ENCODE peak calls at places on chromosome 6, in six cellular contexts. M is bronchial epithelial cell, U is Panc1, H is amniotic stem cell, E is stromal cell of bone marrow, I is iris pigment epithelial cell. N is an unnamed sample.

GRCh38 chr6:150932976-150933375 is 67.5 kb downstream of the MTHFD1L start:
- DNase-seq in M (no peak), U (no peak), H (no peak), E (peak), I (peak), N (no peak)

GRCh38 chr6:22025468-22026159 is 271.2 kb downstream of the PRL start:
- DNase-seq in M (peak), U (no peak), H (no peak), E (no peak), I (peak), N (peak)

GRCh38 chr6:37507690-37508421 is 8.2 kb upstream of the CCDC167 start:
- DNase-seq in M (no peak), U (no peak), H (no peak), E (no peak), I (no peak), N (no peak)

GRCh38 chr6:159008656-159009288 is 8.8 kb upstream of the RSPH3 start:
- DNase-seq in M (peak), U (peak), H (no peak), E (no peak), I (peak), N (peak)

GRCh38 chr6:8499540-8499939 is 64.2 kb upstream of the SLC35B3 start:
- DNase-seq in M (peak), U (no peak), H (no peak), E (peak), I (peak), N (peak)

GRCh38 chr6:110044093-110044492 is 66.0 kb downstream of the GPR6 start:
- DNase-seq in M (peak), U (no peak), H (no peak), E (no peak), I (no peak), N (no peak)

GRCh38 chr6:44084231-44085014 is 42.8 kb downstream of the MRPL14 start:
- DNase-seq in M (peak), U (no peak), H (no peak), E (no peak), I (peak), N (no peak)

GRCh38 chr6:121435444-121436069 is at the start of gene GJA1:
- DNase-seq in M (peak), U (peak), H (peak), E (peak), I (peak), N (peak)

GRCh38 chr6:64538760-64539159 is 903.2 kb downstream of the PHF3 start:
- DNase-seq in M (no peak), U (no peak), H (no peak), E (no peak), I (no peak), N (no peak)

GRCh38 chr6:117938324-117938995 is 31.4 kb downstream of the SLC35F1 start:
- DNase-seq in M (no peak), U (no peak), H (no peak), E (no peak), I (no peak), N (no peak)

GRCh38 chr6:40778918-40779317 is 191.8 kb upstream of the LRFN2 start:
- DNase-seq in M (peak), U (no peak), H (no peak), E (no peak), I (no peak), N (no peak)

GRCh38 chr6:38034269-38034914 is 214.9 kb downstream of the ZFAND3 start:
- DNase-seq in M (peak), U (no peak), H (no peak), E (peak), I (peak), N (peak)

GRCh38 chr6:67630146-67630545 is 1004.9 kb upstream of the ADGRB3 start:
- DNase-seq in M (peak), U (no peak), H (peak), E (peak), I (peak), N (peak)

GRCh38 chr6:2738373-2738979 is 12.2 kb downstream of the MYLK4 start:
- DNase-seq in M (peak), U (peak), H (peak), E (no peak), I (peak), N (peak)

GRCh38 chr6:147106759-147107401 is 97.3 kb upstream of the STXBP5 start:
- DNase-seq in M (no peak), U (no peak), H (no peak), E (peak), I (peak), N (peak)

GRCh38 chr6:89610149-89610642 is 28.4 kb downstream of the LYRM2 start:
- DNase-seq in M (peak), U (peak), H (peak), E (peak), I (peak), N (peak)

N was measured in Ammon's horn.